ENCODE peak calls at places on chromosomes 12 and 14, in five cellular contexts. One of them, this sample, is unnamed. For H3K4me1, the result is how much of the 10 kb centered on the place peaks cover.

GRCh38 chr12:122841544-122842321 is 6.5 kb downstream of the HIP1R start:
- DNase-seq in aorta: peak
- DNase-seq in HAP-1: no peak
- DNase-seq in Panc1: no peak
- DNase-seq in vagina: no peak
- DNase-seq in this sample: no peak

GRCh38 chr14:104133496-104133895 is 4.9 kb upstream of the KIF26A start:
- DNase-seq in Panc1: no peak
- DNase-seq in aorta: peak
- DNase-seq in HAP-1: no peak
- DNase-seq in vagina: no peak
- DNase-seq in this sample: no peak

GRCh38 chr12:6745751-6746525 is 7.0 kb downstream of the MLF2 start:
- DNase-seq in Panc1: no peak
- DNase-seq in vagina: no peak
- DNase-seq in HAP-1: no peak
- DNase-seq in aorta: no peak
- DNase-seq in this sample: no peak

GRCh38 chr12:21073822-21074460 is 57.1 kb upstream of the SLCO1B1 start:
- DNase-seq in Panc1: no peak
- DNase-seq in aorta: peak
- DNase-seq in HAP-1: no peak
- DNase-seq in vagina: no peak
- DNase-seq in this sample: no peak

GRCh38 chr14:73368621-73369020 is 89.7 kb downstream of the NUMB start:
- DNase-seq in HAP-1: no peak
- DNase-seq in aorta: no peak
- DNase-seq in Panc1: no peak
- DNase-seq in vagina: no peak
- DNase-seq in this sample: no peak

GRCh38 chr12:117367006-117367638 is 5.7 kb upstream of the NOS1 start:
- DNase-seq in HAP-1: peak
- DNase-seq in Panc1: peak
- DNase-seq in vagina: no peak
- DNase-seq in aorta: no peak
- DNase-seq in this sample: peak

GRCh38 chr14:25411933-25412757 is 362.2 kb upstream of the STXBP6 start:
- DNase-seq in aorta: no peak
- DNase-seq in Panc1: no peak
- DNase-seq in vagina: no peak
- DNase-seq in HAP-1: peak
- DNase-seq in this sample: no peak

GRCh38 chr14:76870146-76870545 is 43.9 kb downstream of the LRRC74A start:
- DNase-seq in vagina: no peak
- DNase-seq in aorta: no peak
- DNase-seq in Panc1: no peak
- DNase-seq in HAP-1: no peak
- DNase-seq in this sample: peak

GRCh38 chr12:97541366-97541765 is 78.8 kb downstream of the RMST start:
- DNase-seq in Panc1: no peak
- DNase-seq in HAP-1: no peak
- DNase-seq in aorta: no peak
- DNase-seq in vagina: no peak
- DNase-seq in this sample: no peak

GRCh38 chr12:109738878-109739665 is 25.4 kb downstream of the FAM222A start:
- DNase-seq in Panc1: no peak
- DNase-seq in HAP-1: no peak
- DNase-seq in aorta: peak
- DNase-seq in vagina: no peak
- DNase-seq in this sample: no peak

GRCh38 chr12:20183563-20183962 is 184.8 kb upstream of the PDE3A start:
- DNase-seq in Panc1: no peak
- DNase-seq in vagina: no peak
- DNase-seq in HAP-1: no peak
- DNase-seq in aorta: no peak
- DNase-seq in this sample: peak

GRCh38 chr14:51396222-51396815 is 156.3 kb downstream of the TMX1 start:
- DNase-seq in HAP-1: no peak
- DNase-seq in aorta: no peak
- DNase-seq in Panc1: peak
- DNase-seq in vagina: peak
- DNase-seq in this sample: peak

GRCh38 chr14:90381999-90382451 is 14.8 kb upstream of the CALM1 start:
- DNase-seq in Panc1: no peak
- DNase-seq in aorta: no peak
- DNase-seq in HAP-1: no peak
- DNase-seq in vagina: no peak
- DNase-seq in this sample: no peak

GRCh38 chr14:93959239-93960107 is 16.9 kb downstream of the ASB2 start:
- DNase-seq in HAP-1: no peak
- DNase-seq in Panc1: peak
- DNase-seq in aorta: peak
- DNase-seq in vagina: no peak
- DNase-seq in this sample: peak

GRCh38 chr14:94132285-94132887 is 3.0 kb upstream of the IFI27L2 start:
- DNase-seq in vagina: peak
- DNase-seq in Panc1: no peak
- DNase-seq in aorta: no peak
- DNase-seq in HAP-1: peak
- DNase-seq in this sample: peak

GRCh38 chr14:39492267-39492666 is 60.0 kb upstream of the FBXO33 start:
- DNase-seq in Panc1: no peak
- DNase-seq in aorta: no peak
- DNase-seq in HAP-1: peak
- DNase-seq in vagina: no peak
- DNase-seq in this sample: peak

GRCh38 chr12:16118586-16118985 is 158.9 kb downstream of the SLC15A5 start:
- DNase-seq in HAP-1: no peak
- DNase-seq in Panc1: no peak
- DNase-seq in aorta: no peak
- DNase-seq in vagina: no peak
- DNase-seq in this sample: peak

GRCh38 chr14:91063119-91063518 is 2.7 kb upstream of the RPS6KA5 start:
- DNase-seq in aorta: no peak
- DNase-seq in vagina: no peak
- DNase-seq in Panc1: no peak
- DNase-seq in HAP-1: no peak
- DNase-seq in this sample: no peak

GRCh38 chr12:130815028-130815741 is 23.9 kb downstream of the STX2 start:
- DNase-seq in Panc1: no peak
- DNase-seq in HAP-1: no peak
- DNase-seq in aorta: no peak
- DNase-seq in vagina: no peak
- DNase-seq in this sample: peak

GRCh38 chr12:81727387-81727786 is 31.8 kb downstream of the PPFIA2 start:
- DNase-seq in HAP-1: peak
- DNase-seq in aorta: no peak
- DNase-seq in Panc1: no peak
- DNase-seq in vagina: no peak
- DNase-seq in this sample: no peak

DNA sequence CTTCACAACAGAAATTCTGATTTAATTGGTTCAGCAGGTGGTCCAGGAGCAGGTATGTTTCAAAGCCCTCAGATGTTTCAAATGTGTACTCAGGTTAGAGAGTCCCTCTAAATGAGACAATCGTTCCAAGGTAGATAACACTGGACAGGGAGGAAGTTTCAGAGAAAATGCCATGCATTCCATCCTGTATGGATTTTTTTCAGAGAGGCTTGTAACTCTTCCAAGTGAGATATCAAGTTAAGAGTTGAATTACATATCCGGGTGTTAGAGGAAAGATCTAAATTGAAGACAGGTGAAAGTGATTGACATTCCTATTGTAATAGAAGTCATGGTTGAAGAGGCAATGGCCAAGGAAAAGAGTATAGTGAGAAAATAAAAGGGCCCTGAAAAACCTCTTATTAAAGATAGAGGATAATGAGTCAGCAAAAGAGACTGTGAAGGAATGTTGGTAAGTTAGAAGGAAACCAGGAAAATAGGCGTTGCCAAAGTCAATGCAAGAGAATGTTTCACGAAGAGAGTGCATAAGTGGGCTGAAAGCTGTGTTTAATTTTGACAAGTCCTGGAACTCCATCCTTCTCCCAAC is 105.8 kb downstream of the BMP4 start:
- DNase-seq in vagina: no peak
- DNase-seq in aorta: no peak
- DNase-seq in HAP-1: no peak
- DNase-seq in Panc1: no peak
- DNase-seq in this sample: no peak
- H3K4me1 ChIP-seq in vagina: under half
- H3K4me1 ChIP-seq in aorta: under half
- H3K4me1 ChIP-seq in HAP-1: under half
- H3K4me1 ChIP-seq in Panc1: under half
- H3K4me1 ChIP-seq in this sample: under half

DNA sequence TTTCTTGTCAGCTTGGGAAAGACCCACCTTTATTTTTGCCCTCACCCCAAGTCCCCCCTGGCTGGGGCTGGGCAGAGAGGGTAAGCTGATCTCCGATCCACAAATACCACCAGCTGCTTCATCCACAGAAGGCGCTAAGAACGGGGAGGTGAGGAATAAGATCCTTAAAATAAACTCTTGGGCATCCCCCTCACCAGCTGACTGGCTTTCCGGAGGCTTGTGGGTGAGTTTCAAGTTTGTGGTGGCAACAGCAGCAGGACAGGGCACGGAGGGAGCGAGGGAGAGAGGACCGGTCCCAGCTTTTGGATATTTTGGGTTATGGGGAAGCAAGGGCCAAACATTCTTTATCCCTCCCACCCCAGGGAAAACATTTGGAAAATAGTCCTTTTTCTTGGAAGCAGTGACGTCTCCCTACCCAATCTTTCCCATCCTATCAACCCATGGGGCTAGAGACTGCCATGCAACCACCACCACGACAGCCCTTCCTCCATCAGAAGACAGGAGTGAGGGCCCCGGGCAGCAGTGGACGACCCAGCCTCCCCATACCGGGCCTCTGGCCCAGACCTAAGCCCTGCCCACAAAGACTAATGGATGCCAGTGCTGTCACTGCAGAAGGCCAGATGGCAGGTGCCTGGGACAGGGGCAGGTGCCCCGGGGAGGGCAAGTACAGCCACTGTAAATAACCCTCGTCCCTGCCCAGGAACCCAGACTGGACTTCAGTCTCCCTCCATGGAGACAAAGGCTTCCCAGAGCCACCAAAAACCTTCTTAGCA is 20.5 kb upstream of the HSPB8 start:
- DNase-seq in HAP-1: no peak
- DNase-seq in aorta: peak
- DNase-seq in vagina: no peak
- DNase-seq in Panc1: no peak
- DNase-seq in this sample: no peak
- H3K4me3 ChIP-seq in HAP-1: no peak
- H3K4me3 ChIP-seq in aorta: no peak
- H3K4me3 ChIP-seq in vagina: no peak
- H3K4me3 ChIP-seq in Panc1: no peak
- H3K4me3 ChIP-seq in this sample: no peak

GRCh38 chr14:69366761-69367160 is 31.3 kb downstream of the ERH start:
- DNase-seq in Panc1: no peak
- DNase-seq in aorta: no peak
- DNase-seq in HAP-1: no peak
- DNase-seq in vagina: no peak
- DNase-seq in this sample: no peak

GRCh38 chr14:69360438-69361108 is 37.5 kb downstream of the ERH start:
- DNase-seq in Panc1: no peak
- DNase-seq in aorta: no peak
- DNase-seq in vagina: no peak
- DNase-seq in HAP-1: no peak
- DNase-seq in this sample: no peak

GRCh38 chr14:69363964-69364363 is 34.1 kb downstream of the ERH start:
- DNase-seq in aorta: no peak
- DNase-seq in HAP-1: no peak
- DNase-seq in Panc1: no peak
- DNase-seq in vagina: no peak
- DNase-seq in this sample: no peak

GRCh38 chr14:69366069-69366468 is 32.0 kb downstream of the ERH start:
- DNase-seq in aorta: no peak
- DNase-seq in vagina: no peak
- DNase-seq in HAP-1: no peak
- DNase-seq in Panc1: no peak
- DNase-seq in this sample: no peak

DNA sequence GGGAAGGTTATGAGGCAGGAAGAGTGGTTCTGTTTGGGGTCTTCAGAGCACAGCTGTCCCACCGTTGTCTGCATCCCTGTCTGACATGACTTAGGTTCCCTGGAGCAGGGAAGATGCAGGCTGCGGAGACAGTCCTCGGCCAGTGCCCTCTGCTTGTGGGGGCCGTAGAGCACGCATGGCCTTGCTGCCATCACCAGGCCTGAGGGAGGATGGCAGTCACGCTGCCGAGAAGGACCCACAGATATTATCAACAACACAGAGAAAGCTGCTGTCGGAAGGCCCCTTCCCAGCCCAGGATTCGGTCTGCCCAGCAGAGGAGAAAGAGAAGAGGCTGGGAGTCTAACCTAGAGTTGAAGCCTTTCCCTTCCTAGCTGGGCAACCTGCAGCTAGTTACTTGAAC is 35.0 kb downstream of the ERH start:
- DNase-seq in aorta: no peak
- DNase-seq in Panc1: no peak
- DNase-seq in HAP-1: no peak
- DNase-seq in vagina: no peak
- DNase-seq in this sample: peak
- H3K4me1 ChIP-seq in aorta: under half
- H3K4me1 ChIP-seq in Panc1: under half
- H3K4me1 ChIP-seq in HAP-1: under half
- H3K4me1 ChIP-seq in vagina: under half
- H3K4me1 ChIP-seq in this sample: under half

GRCh38 chr12:91778938-91779400 is 366.7 kb downstream of the BTG1 start:
- DNase-seq in vagina: no peak
- DNase-seq in HAP-1: no peak
- DNase-seq in aorta: no peak
- DNase-seq in Panc1: peak
- DNase-seq in this sample: peak

GRCh38 chr12:91777268-91777997 is 368.2 kb downstream of the BTG1 start:
- DNase-seq in vagina: no peak
- DNase-seq in Panc1: no peak
- DNase-seq in HAP-1: no peak
- DNase-seq in aorta: no peak
- DNase-seq in this sample: no peak

GRCh38 chr12:91778091-91778819 is 367.4 kb downstream of the BTG1 start:
- DNase-seq in vagina: no peak
- DNase-seq in aorta: no peak
- DNase-seq in HAP-1: no peak
- DNase-seq in Panc1: no peak
- DNase-seq in this sample: no peak

GRCh38 chr12:91772411-91772810 is 373.2 kb downstream of the BTG1 start:
- DNase-seq in aorta: no peak
- DNase-seq in HAP-1: no peak
- DNase-seq in vagina: no peak
- DNase-seq in Panc1: no peak
- DNase-seq in this sample: no peak

DNA sequence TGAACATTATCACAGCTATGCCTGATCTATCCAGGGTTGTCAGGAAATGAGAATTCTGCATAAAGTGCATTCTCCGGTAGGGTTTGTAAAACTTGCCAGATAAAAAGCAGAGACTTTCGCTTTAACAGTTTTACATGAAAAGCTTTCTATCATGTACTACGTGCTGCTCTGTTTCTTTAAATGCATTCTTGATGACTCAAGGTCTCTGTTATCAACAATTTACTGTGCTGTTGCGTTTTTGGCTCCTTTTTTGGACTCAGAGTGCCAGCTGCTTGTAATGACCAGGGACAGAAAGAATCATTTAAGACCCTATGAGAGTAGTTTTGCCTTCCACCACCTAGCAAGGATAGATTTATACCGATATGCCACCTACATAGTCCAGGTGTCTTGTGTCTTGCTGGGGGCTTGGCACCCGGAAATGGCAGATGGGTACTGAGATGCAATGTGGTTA is 371.1 kb downstream of the BTG1 start:
- DNase-seq in Panc1: no peak
- DNase-seq in vagina: no peak
- DNase-seq in aorta: no peak
- DNase-seq in HAP-1: no peak
- DNase-seq in this sample: peak
- H3K4me3 ChIP-seq in Panc1: no peak
- H3K4me3 ChIP-seq in vagina: peak
- H3K4me3 ChIP-seq in aorta: peak
- H3K4me3 ChIP-seq in HAP-1: no peak
- H3K4me3 ChIP-seq in this sample: no peak